ENCODE peak calls at places on chromosomes 16 and 17, in nine cellular contexts. K is MV-4-11; E is epithelial cell of esophagus; I is posterior cingulate gyrus; R is DMS53; Z is CD4-positive, alpha-beta T cell; L is RWPE1; T is NCI-H1092; C is fibroblast of villous mesenchyme. F is an unnamed sample.

GRCh38 chr17:59737324-59737723 is 29.9 kb downstream of the VMP1 start:
- DNase-seq in T (no peak), I (no peak), R (no peak), K (no peak), Z (no peak), C (no peak), E (no peak), L (no peak), F (no peak)

GRCh38 chr16:77739493-77739892 is 17.2 kb downstream of the NUDT7 start:
- DNase-seq in R (no peak), E (peak), C (no peak), T (no peak), K (no peak), Z (no peak), L (no peak), I (no peak), F (peak)

GRCh38 chr16:90019543-90020259 is 445 bp upstream of the DBNDD1 start:
- DNase-seq in E (peak), R (peak), T (peak), I (no peak), Z (peak), L (no peak), K (no peak), C (peak), F (peak)

GRCh38 chr17:73683788-73684582 is 39.7 kb upstream of the SDK2 start:
- DNase-seq in K (no peak), L (no peak), I (no peak), T (no peak), Z (no peak), C (no peak), R (no peak), E (no peak), F (no peak)

GRCh38 chr16:77063617-77064016 is 127.4 kb upstream of the MON1B start:
- DNase-seq in K (no peak), E (no peak), C (no peak), L (no peak), R (no peak), T (no peak), Z (no peak), I (no peak), F (no peak)

GRCh38 chr16:28218109-28218508 is 6.3 kb upstream of the XPO6 start:
- DNase-seq in R (peak), C (peak), K (peak), I (no peak), E (peak), T (no peak), Z (peak), L (no peak), F (no peak)

GRCh38 chr16:3744018-3744417 is 26.7 kb upstream of the TRAP1 start:
- DNase-seq in K (no peak), R (no peak), T (no peak), I (no peak), E (no peak), Z (no peak), L (no peak), C (no peak), F (no peak)

GRCh38 chr17:28718317-28718672 is 627 bp upstream of the RAB34 start:
- DNase-seq in Z (no peak), R (no peak), I (no peak), E (no peak), C (no peak), L (no peak), K (no peak), T (no peak), F (no peak)

GRCh38 chr17:43591750-43592562 is 45.8 kb upstream of the ETV4 start:
- DNase-seq in R (no peak), T (no peak), C (peak), E (peak), Z (no peak), I (no peak), K (no peak), L (peak), F (peak)

GRCh38 chr17:77092025-77092424 is 48.7 kb upstream of the SEC14L1 start:
- DNase-seq in R (no peak), T (no peak), K (no peak), L (no peak), I (no peak), Z (no peak), E (no peak), C (no peak), F (no peak)

GRCh38 chr16:67538666-67539101 is 10.1 kb downstream of the RIPOR1 start:
- DNase-seq in L (no peak), C (peak), R (no peak), E (no peak), Z (no peak), I (no peak), K (no peak), T (no peak), F (no peak)

GRCh38 chr17:75288784-75289121 is 480 bp downstream of the SLC25A19 start:
- DNase-seq in L (peak), R (peak), Z (no peak), K (peak), C (no peak), E (peak), T (no peak), I (no peak), F (no peak)

GRCh38 chr16:87856796-87857228 is 12.5 kb downstream of the SLC7A5 start:
- DNase-seq in L (no peak), C (no peak), I (no peak), K (no peak), E (no peak), R (no peak), Z (no peak), T (no peak), F (no peak)

GRCh38 chr17:51748749-51749604 is 409.5 kb downstream of the CA10 start:
- DNase-seq in E (peak), T (no peak), I (no peak), L (no peak), Z (no peak), K (no peak), R (peak), C (no peak), F (no peak)